ENCODE peak calls at places on chromosomes 7 and 10, in six cellular contexts. H, X, T, U, G and O are unnamed samples.
A peak's percentile ranks its signal among the peaks of the same experiment; 100 is the strongest.

GRCh38 chr10:22900841-22901601 is 26.8 kb upstream of the ARMC3 start:
- DNase-seq in G (no peak), X (no peak), H (no peak), T (no peak), U (no peak), O (no peak)

GRCh38 chr10:22620929-22621328 is 93.4 kb downstream of the PIP4K2A start:
- DNase-seq in H (no peak), T (no peak), U (no peak), X (no peak), G (no peak), O (no peak)

GRCh38 chr7:19773361-19773760 is at the start of gene TMEM196:
- DNase-seq in H (peak; percentile 63), U (no peak), T (no peak), G (peak; percentile 12), X (peak; percentile 13), O (peak; percentile 16)

GRCh38 chr7:126557271-126557670 is 695.5 kb downstream of the GRM8 start:
- DNase-seq in H (no peak), G (no peak), X (no peak), U (no peak), T (no peak), O (no peak)

GRCh38 chr10:50310560-50311174 is 59.4 kb upstream of the ASAH2 start:
- DNase-seq in T (no peak), H (peak; percentile 37), G (peak; percentile 57), U (peak; percentile 14), X (peak; percentile 5), O (peak; percentile 47)

GRCh38 chr10:95397747-95398146 is 106.9 kb upstream of the PDLIM1 start:
- DNase-seq in U (no peak), H (no peak), X (no peak), G (no peak), T (no peak), O (no peak)

GRCh38 chr10:44981172-44982113 is 2.8 kb upstream of the DEPP1 start:
- DNase-seq in H (no peak), X (no peak), U (no peak), G (no peak), T (no peak), O (no peak)

GRCh38 chr7:45917658-45918057 is 3.4 kb downstream of the IGFBP3 start:
- DNase-seq in X (peak; percentile 86), T (peak; percentile 16), U (peak; percentile 49), G (peak; percentile 86), H (peak; percentile 84), O (peak; percentile 75)

GRCh38 chr10:114837690-114838089 is 16.1 kb downstream of the FHIP2A start:
- DNase-seq in X (no peak), U (no peak), G (no peak), T (no peak), H (no peak), O (no peak)

GRCh38 chr10:30510184-30510931 is 76.4 kb downstream of the MAP3K8 start:
- DNase-seq in T (no peak), X (no peak), G (no peak), U (peak; percentile 64), H (no peak), O (no peak)

GRCh38 chr10:119030421-119031250 is 1.1 kb downstream of the NANOS1 start:
- DNase-seq in T (no peak), G (peak; percentile 82), H (peak; percentile 89), X (peak; percentile 72), U (peak; percentile 69), O (peak; percentile 62)

GRCh38 chr10:103645141-103646054 is 151.9 kb downstream of the NEURL1 start:
- DNase-seq in G (no peak), X (no peak), T (no peak), H (no peak), U (no peak), O (no peak)

GRCh38 chr7:150342119-150342405 is 633 bp upstream of the RARRES2 start:
- DNase-seq in U (no peak), H (no peak), G (peak; percentile 13), X (no peak), T (no peak), O (no peak)

GRCh38 chr7:158160199-158160598 is 427.4 kb downstream of the PTPRN2 start:
- DNase-seq in H (no peak), U (no peak), G (peak; percentile 64), X (no peak), T (no peak), O (no peak)

GRCh38 chr10:7649673-7650330 is 17.0 kb downstream of the ITIH5 start:
- DNase-seq in G (no peak), X (no peak), U (no peak), H (no peak), T (no peak), O (no peak)

GRCh38 chr7:151490706-151491105 is 29.0 kb downstream of the RHEB start:
- DNase-seq in U (no peak), G (no peak), X (no peak), H (peak; percentile 25), T (no peak), O (no peak)

GRCh38 chr7:139168480-139168879 is 59.0 kb upstream of the ZC3HAV1 start:
- DNase-seq in U (no peak), H (no peak), T (no peak), X (no peak), G (no peak), O (no peak)

GRCh38 chr10:114328876-114329275 is 75.4 kb downstream of the AFAP1L2 start:
- DNase-seq in X (no peak), G (no peak), T (no peak), U (no peak), H (no peak), O (no peak)

GRCh38 chr10:10786334-10787090 is 231.2 kb upstream of the CELF2 start:
- DNase-seq in T (no peak), X (no peak), H (no peak), G (no peak), U (no peak), O (no peak)

GRCh38 chr10:26251925-26252324 is 35.4 kb downstream of the GAD2 start:
- DNase-seq in U (no peak), X (no peak), H (no peak), G (no peak), T (no peak), O (no peak)

GRCh38 chr7:54785261-54785660 is 26.2 kb upstream of the SEC61G start:
- DNase-seq in G (no peak), T (no peak), H (no peak), X (no peak), U (no peak), O (peak; percentile 25)

GRCh38 chr7:26348987-26349809 is 57.5 kb downstream of the SNX10 start:
- DNase-seq in U (no peak), H (no peak), G (no peak), X (no peak), T (no peak), O (no peak)

GRCh38 chr10:110414563-110415309 is 83.0 kb upstream of the DUSP5 start:
- DNase-seq in G (no peak), T (no peak), X (no peak), U (peak; percentile 91), H (no peak), O (no peak)

GRCh38 chr10:91557540-91558231 is 75.2 kb downstream of the PPP1R3C start:
- DNase-seq in H (no peak), U (no peak), G (no peak), X (no peak), T (no peak), O (no peak)

GRCh38 chr7:96596120-96596826 is 113.4 kb downstream of the SEM1 start:
- DNase-seq in G (no peak), U (no peak), X (peak; percentile 11), T (no peak), H (peak; percentile 13), O (no peak)

GRCh38 chr7:30321992-30322637 is 37.7 kb downstream of the ZNRF2 start:
- DNase-seq in X (no peak), T (no peak), G (no peak), U (peak; percentile 12), H (no peak), O (no peak)

GRCh38 chr10:14653271-14654161 is 121.2 kb downstream of the FAM107B start:
- DNase-seq in U (no peak), X (no peak), T (no peak), H (peak; percentile 82), G (peak; percentile 54), O (peak; percentile 62)

GRCh38 chr7:2193575-2194305 is 39.0 kb downstream of the MAD1L1 start:
- DNase-seq in H (no peak), U (no peak), X (no peak), G (no peak), T (no peak), O (peak; percentile 4)

GRCh38 chr10:14926722-14927416 is 27.0 kb downstream of the DCLRE1C start:
- DNase-seq in X (no peak), T (no peak), H (no peak), G (no peak), U (peak; percentile 35), O (no peak)

GRCh38 chr7:129098409-129099084 is 43.6 kb upstream of the TNPO3 start:
- DNase-seq in U (no peak), X (no peak), T (no peak), G (no peak), H (no peak), O (no peak)

GRCh38 chr7:24718977-24719491 is 38.2 kb downstream of the GSDME start:
- DNase-seq in X (no peak), G (no peak), T (no peak), U (peak; percentile 71), H (no peak), O (no peak)

GRCh38 chr7:69847921-69848612 is 249.8 kb downstream of the AUTS2 start:
- DNase-seq in H (no peak), U (no peak), X (no peak), G (no peak), T (no peak), O (no peak)

GRCh38 chr7:95157381-95157780 is 167.0 kb downstream of the PON1 start:
- DNase-seq in T (no peak), X (no peak), H (peak; percentile 5), U (no peak), G (peak; percentile 5), O (no peak)

GRCh38 chr10:79335094-79335469 is 12.2 kb upstream of the PPIF start:
- DNase-seq in X (no peak), T (peak; percentile 76), U (no peak), H (no peak), G (no peak), O (no peak)

GRCh38 chr7:2614646-2615330 is 17.0 kb upstream of the TTYH3 start:
- DNase-seq in X (no peak), G (no peak), T (no peak), U (no peak), H (no peak), O (no peak)

GRCh38 chr7:957418-958220 is 3.1 kb upstream of the ADAP1 start:
- DNase-seq in H (peak; percentile 60), U (no peak), G (peak; percentile 85), T (no peak), X (no peak), O (peak; percentile 61)

GRCh38 chr7:90574136-90574819 is 21.8 kb upstream of the CDK14 start:
- DNase-seq in G (no peak), U (no peak), X (peak; percentile 61), H (no peak), T (no peak), O (no peak)